ENCODE peak calls at places on chromosome 19, in nine cellular contexts. One of them, this sample, is unnamed.

GRCh38 chr19:48676887-48677286 is 4.1 kb upstream of the NTN5 start:
- DNase-seq in stomach: peak
- DNase-seq in fibroblast of pulmonary artery: no peak
- DNase-seq in psoas muscle: no peak
- DNase-seq in IMR-90: no peak
- DNase-seq in cardiac muscle cell: no peak
- DNase-seq in aorta: no peak
- DNase-seq in fibroblast of mammary gland: no peak
- DNase-seq in GM12864: no peak
- DNase-seq in this sample: no peak

GRCh38 chr19:10009269-10009665 is 1.0 kb downstream of the COL5A3 start:
- DNase-seq in aorta: peak
- DNase-seq in IMR-90: peak
- DNase-seq in fibroblast of mammary gland: peak
- DNase-seq in GM12864: no peak
- DNase-seq in psoas muscle: peak
- DNase-seq in fibroblast of pulmonary artery: peak
- DNase-seq in cardiac muscle cell: peak
- DNase-seq in stomach: peak
- DNase-seq in this sample: peak

GRCh38 chr19:28710278-28710677 is 502.7 kb downstream of the UQCRFS1 start:
- DNase-seq in IMR-90: peak
- DNase-seq in GM12864: peak
- DNase-seq in fibroblast of mammary gland: peak
- DNase-seq in aorta: no peak
- DNase-seq in fibroblast of pulmonary artery: peak
- DNase-seq in cardiac muscle cell: peak
- DNase-seq in psoas muscle: no peak
- DNase-seq in stomach: no peak
- DNase-seq in this sample: peak

GRCh38 chr19:47097396-47098217 is 16.0 kb downstream of the ZC3H4 start:
- DNase-seq in stomach: peak
- DNase-seq in GM12864: no peak
- DNase-seq in aorta: peak
- DNase-seq in fibroblast of pulmonary artery: no peak
- DNase-seq in IMR-90: no peak
- DNase-seq in fibroblast of mammary gland: peak
- DNase-seq in psoas muscle: peak
- DNase-seq in cardiac muscle cell: no peak
- DNase-seq in this sample: no peak

GRCh38 chr19:44451687-44452086 is 3.4 kb upstream of the ZNF229 start:
- DNase-seq in fibroblast of mammary gland: no peak
- DNase-seq in stomach: no peak
- DNase-seq in aorta: no peak
- DNase-seq in psoas muscle: no peak
- DNase-seq in fibroblast of pulmonary artery: no peak
- DNase-seq in IMR-90: no peak
- DNase-seq in GM12864: no peak
- DNase-seq in cardiac muscle cell: no peak
- DNase-seq in this sample: no peak

GRCh38 chr19:43847246-43847645 is 20.1 kb downstream of the ZNF283 start:
- DNase-seq in GM12864: no peak
- DNase-seq in aorta: no peak
- DNase-seq in fibroblast of mammary gland: no peak
- DNase-seq in IMR-90: no peak
- DNase-seq in cardiac muscle cell: no peak
- DNase-seq in stomach: no peak
- DNase-seq in psoas muscle: no peak
- DNase-seq in fibroblast of pulmonary artery: no peak
- DNase-seq in this sample: no peak

GRCh38 chr19:45769821-45770191 is 754 bp upstream of the SIX5 start:
- DNase-seq in IMR-90: peak
- DNase-seq in GM12864: no peak
- DNase-seq in fibroblast of mammary gland: peak
- DNase-seq in fibroblast of pulmonary artery: peak
- DNase-seq in cardiac muscle cell: no peak
- DNase-seq in stomach: peak
- DNase-seq in aorta: no peak
- DNase-seq in psoas muscle: no peak
- DNase-seq in this sample: peak

GRCh38 chr19:43483281-43483680 is 17.9 kb upstream of the LYPD3 start:
- DNase-seq in GM12864: no peak
- DNase-seq in fibroblast of pulmonary artery: no peak
- DNase-seq in IMR-90: no peak
- DNase-seq in aorta: no peak
- DNase-seq in fibroblast of mammary gland: no peak
- DNase-seq in psoas muscle: no peak
- DNase-seq in cardiac muscle cell: no peak
- DNase-seq in stomach: no peak
- DNase-seq in this sample: no peak

GRCh38 chr19:13978306-13978705 is 26.0 kb downstream of the DCAF15 start:
- DNase-seq in psoas muscle: peak
- DNase-seq in stomach: peak
- DNase-seq in fibroblast of pulmonary artery: peak
- DNase-seq in aorta: peak
- DNase-seq in IMR-90: no peak
- DNase-seq in GM12864: no peak
- DNase-seq in cardiac muscle cell: peak
- DNase-seq in fibroblast of mammary gland: peak
- DNase-seq in this sample: no peak

GRCh38 chr19:52542984-52543664 is 15.7 kb downstream of the ZNF808 start:
- DNase-seq in GM12864: peak
- DNase-seq in fibroblast of pulmonary artery: no peak
- DNase-seq in cardiac muscle cell: no peak
- DNase-seq in IMR-90: peak
- DNase-seq in psoas muscle: no peak
- DNase-seq in aorta: no peak
- DNase-seq in stomach: no peak
- DNase-seq in fibroblast of mammary gland: no peak
- DNase-seq in this sample: no peak

GRCh38 chr19:42253245-42254082 is 1.5 kb downstream of the ERF start:
- DNase-seq in fibroblast of mammary gland: peak
- DNase-seq in GM12864: no peak
- DNase-seq in IMR-90: peak
- DNase-seq in fibroblast of pulmonary artery: peak
- DNase-seq in aorta: peak
- DNase-seq in stomach: peak
- DNase-seq in psoas muscle: peak
- DNase-seq in cardiac muscle cell: peak
- DNase-seq in this sample: peak

GRCh38 chr19:39369200-39369599 is 21.7 kb downstream of the PAF1 start:
- DNase-seq in fibroblast of pulmonary artery: no peak
- DNase-seq in stomach: no peak
- DNase-seq in cardiac muscle cell: no peak
- DNase-seq in psoas muscle: no peak
- DNase-seq in IMR-90: no peak
- DNase-seq in aorta: peak
- DNase-seq in GM12864: no peak
- DNase-seq in fibroblast of mammary gland: no peak
- DNase-seq in this sample: no peak

GRCh38 chr19:39370735-39371134 is 20.2 kb downstream of the PAF1 start:
- DNase-seq in fibroblast of pulmonary artery: no peak
- DNase-seq in stomach: no peak
- DNase-seq in IMR-90: no peak
- DNase-seq in psoas muscle: no peak
- DNase-seq in GM12864: no peak
- DNase-seq in fibroblast of mammary gland: no peak
- DNase-seq in cardiac muscle cell: no peak
- DNase-seq in aorta: no peak
- DNase-seq in this sample: no peak

GRCh38 chr19:39375929-39376328 is 15.0 kb downstream of the PAF1 start:
- DNase-seq in fibroblast of pulmonary artery: no peak
- DNase-seq in IMR-90: no peak
- DNase-seq in cardiac muscle cell: no peak
- DNase-seq in aorta: no peak
- DNase-seq in psoas muscle: no peak
- DNase-seq in fibroblast of mammary gland: no peak
- DNase-seq in stomach: no peak
- DNase-seq in GM12864: no peak
- DNase-seq in this sample: no peak

GRCh38 chr19:39372047-39372802 is 18.7 kb downstream of the PAF1 start:
- DNase-seq in cardiac muscle cell: no peak
- DNase-seq in psoas muscle: peak
- DNase-seq in GM12864: no peak
- DNase-seq in aorta: peak
- DNase-seq in fibroblast of pulmonary artery: peak
- DNase-seq in fibroblast of mammary gland: peak
- DNase-seq in stomach: peak
- DNase-seq in IMR-90: peak
- DNase-seq in this sample: peak

DNA sequence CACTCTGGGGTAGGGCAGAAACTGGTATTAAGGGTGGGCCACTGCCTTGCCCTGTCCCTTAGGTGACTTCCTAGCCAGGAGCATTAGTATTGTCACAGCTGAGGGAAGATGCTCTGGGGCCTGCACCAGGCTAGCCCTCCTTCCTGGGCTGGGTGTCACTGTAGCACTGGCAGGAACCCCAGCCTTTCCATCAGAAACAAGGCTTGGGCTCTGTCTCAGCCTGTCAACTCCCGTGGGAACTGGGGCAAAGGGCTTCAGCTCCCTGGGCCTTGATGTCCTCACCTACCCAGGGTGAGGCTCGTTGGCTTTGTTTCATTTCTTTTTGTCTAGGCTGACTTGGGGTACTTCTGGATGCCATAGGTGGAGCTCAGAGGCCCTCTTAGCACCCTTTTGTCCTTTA is 18.0 kb downstream of the PAF1 start:
- DNase-seq in IMR-90: peak
- DNase-seq in cardiac muscle cell: no peak
- DNase-seq in aorta: peak
- DNase-seq in fibroblast of mammary gland: peak
- DNase-seq in psoas muscle: no peak
- DNase-seq in fibroblast of pulmonary artery: peak
- DNase-seq in GM12864: no peak
- DNase-seq in stomach: no peak
- DNase-seq in this sample: peak
- H3K4me3 ChIP-seq in IMR-90: no peak
- H3K4me3 ChIP-seq in cardiac muscle cell: no peak
- H3K4me3 ChIP-seq in aorta: no peak
- H3K4me3 ChIP-seq in fibroblast of mammary gland: no peak
- H3K4me3 ChIP-seq in psoas muscle: peak
- H3K4me3 ChIP-seq in fibroblast of pulmonary artery: no peak
- H3K4me3 ChIP-seq in GM12864: no peak
- H3K4me3 ChIP-seq in stomach: no peak
- H3K4me3 ChIP-seq in this sample: peak

GRCh38 chr19:34772697-34773554 is at the start of gene ZNF599:
- DNase-seq in GM12864: peak
- DNase-seq in psoas muscle: peak
- DNase-seq in fibroblast of pulmonary artery: peak
- DNase-seq in fibroblast of mammary gland: peak
- DNase-seq in aorta: peak
- DNase-seq in cardiac muscle cell: peak
- DNase-seq in stomach: peak
- DNase-seq in IMR-90: peak
- DNase-seq in this sample: peak

GRCh38 chr19:34767967-34768366 is 5.0 kb downstream of the ZNF599 start:
- DNase-seq in fibroblast of pulmonary artery: no peak
- DNase-seq in psoas muscle: no peak
- DNase-seq in fibroblast of mammary gland: no peak
- DNase-seq in GM12864: no peak
- DNase-seq in stomach: no peak
- DNase-seq in cardiac muscle cell: no peak
- DNase-seq in aorta: no peak
- DNase-seq in IMR-90: no peak
- DNase-seq in this sample: no peak

GRCh38 chr19:34778342-34778741 is 5.3 kb upstream of the ZNF599 start:
- DNase-seq in fibroblast of mammary gland: no peak
- DNase-seq in psoas muscle: no peak
- DNase-seq in GM12864: no peak
- DNase-seq in stomach: no peak
- DNase-seq in IMR-90: no peak
- DNase-seq in fibroblast of pulmonary artery: no peak
- DNase-seq in aorta: no peak
- DNase-seq in cardiac muscle cell: no peak
- DNase-seq in this sample: no peak

GRCh38 chr19:34774857-34775256 is 1.8 kb upstream of the ZNF599 start:
- DNase-seq in fibroblast of pulmonary artery: no peak
- DNase-seq in cardiac muscle cell: no peak
- DNase-seq in IMR-90: no peak
- DNase-seq in fibroblast of mammary gland: no peak
- DNase-seq in aorta: no peak
- DNase-seq in psoas muscle: no peak
- DNase-seq in GM12864: no peak
- DNase-seq in stomach: no peak
- DNase-seq in this sample: no peak

GRCh38 chr19:34773555-34773864 is 495 bp upstream of the ZNF599 start:
- DNase-seq in fibroblast of pulmonary artery: no peak
- DNase-seq in psoas muscle: no peak
- DNase-seq in cardiac muscle cell: no peak
- DNase-seq in stomach: no peak
- DNase-seq in IMR-90: no peak
- DNase-seq in GM12864: no peak
- DNase-seq in fibroblast of mammary gland: no peak
- DNase-seq in aorta: no peak
- DNase-seq in this sample: no peak
- H3K4me3 ChIP-seq in fibroblast of pulmonary artery: peak
- H3K4me3 ChIP-seq in psoas muscle: peak
- H3K4me3 ChIP-seq in cardiac muscle cell: peak
- H3K4me3 ChIP-seq in stomach: peak
- H3K4me3 ChIP-seq in IMR-90: no peak
- H3K4me3 ChIP-seq in GM12864: peak
- H3K4me3 ChIP-seq in fibroblast of mammary gland: peak
- H3K4me3 ChIP-seq in aorta: peak
- H3K4me3 ChIP-seq in this sample: peak

GRCh38 chr19:3135961-3136683 is at the start of gene GNA15:
- DNase-seq in fibroblast of pulmonary artery: no peak
- DNase-seq in psoas muscle: no peak
- DNase-seq in fibroblast of mammary gland: no peak
- DNase-seq in cardiac muscle cell: no peak
- DNase-seq in GM12864: no peak
- DNase-seq in IMR-90: no peak
- DNase-seq in stomach: peak
- DNase-seq in aorta: no peak
- DNase-seq in this sample: no peak
- H3K4me3 ChIP-seq in fibroblast of pulmonary artery: no peak
- H3K4me3 ChIP-seq in psoas muscle: peak
- H3K4me3 ChIP-seq in fibroblast of mammary gland: no peak
- H3K4me3 ChIP-seq in cardiac muscle cell: no peak
- H3K4me3 ChIP-seq in GM12864: peak
- H3K4me3 ChIP-seq in IMR-90: no peak
- H3K4me3 ChIP-seq in stomach: peak
- H3K4me3 ChIP-seq in aorta: no peak
- H3K4me3 ChIP-seq in this sample: no peak

DNA sequence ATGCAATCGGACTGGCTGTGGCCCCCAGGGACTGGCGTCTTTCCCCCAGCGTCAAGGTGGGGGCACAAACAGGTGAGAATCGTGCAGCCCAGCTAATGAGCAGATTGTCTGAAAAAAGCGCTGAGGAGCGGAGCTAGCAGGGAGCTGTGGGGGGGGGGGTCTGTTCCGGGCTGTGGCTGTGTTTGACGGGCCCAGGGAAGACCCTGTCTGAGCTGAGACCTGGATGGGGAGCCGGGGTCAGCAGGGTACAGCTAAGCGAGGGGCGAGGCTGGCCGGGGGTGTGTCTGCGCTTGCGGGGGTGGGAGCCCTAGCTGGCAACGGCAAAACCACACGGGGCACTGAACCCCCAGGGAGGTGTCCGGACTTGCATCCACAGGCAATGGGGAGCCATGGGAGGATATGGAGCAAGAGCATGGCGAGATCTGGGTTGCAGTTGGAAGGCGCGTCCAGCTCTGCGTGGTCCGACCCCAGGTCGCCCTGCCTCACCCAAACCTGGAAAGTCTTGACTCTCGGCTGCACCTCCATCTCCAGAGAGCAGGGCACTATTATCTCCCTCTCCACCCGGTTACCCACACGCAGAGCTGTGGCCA is 4.7 kb downstream of the LINGO3 start:
- DNase-seq in fibroblast of pulmonary artery: no peak
- DNase-seq in aorta: no peak
- DNase-seq in fibroblast of mammary gland: no peak
- DNase-seq in psoas muscle: no peak
- DNase-seq in stomach: no peak
- DNase-seq in IMR-90: no peak
- DNase-seq in cardiac muscle cell: no peak
- DNase-seq in GM12864: no peak
- DNase-seq in this sample: no peak
- H3K4me3 ChIP-seq in fibroblast of pulmonary artery: no peak
- H3K4me3 ChIP-seq in aorta: no peak
- H3K4me3 ChIP-seq in fibroblast of mammary gland: no peak
- H3K4me3 ChIP-seq in psoas muscle: no peak
- H3K4me3 ChIP-seq in stomach: no peak
- H3K4me3 ChIP-seq in IMR-90: no peak
- H3K4me3 ChIP-seq in cardiac muscle cell: no peak
- H3K4me3 ChIP-seq in GM12864: no peak
- H3K4me3 ChIP-seq in this sample: no peak